ENCODE peak calls at places on chromosomes 11 and 22, in five cellular contexts. W is HCT116, Z is GM23338, A is H9, J is GM12878. C is an unnamed sample.

GRCh38 chr22:26188341-26188740 is 19.1 kb downstream of the SEZ6L start:
- DNase-seq in W (no peak), Z (no peak), A (no peak), J (no peak), C (no peak)

GRCh38 chr11:63017306-63017974 is 1.8 kb upstream of the SLC22A8 start:
- DNase-seq in W (no peak), Z (no peak), A (no peak), J (no peak), C (no peak)

GRCh38 chr11:44377121-44377520 is 67.2 kb upstream of the ALX4 start:
- DNase-seq in W (no peak), Z (no peak), A (no peak), J (no peak), C (no peak)

GRCh38 chr22:49535527-49536125 is 292.0 kb downstream of the BRD1 start:
- DNase-seq in W (no peak), Z (no peak), A (no peak), J (no peak), C (no peak)

GRCh38 chr11:88739524-88739923 is 326.3 kb downstream of the GRM5 start:
- DNase-seq in W (no peak), Z (no peak), A (no peak), J (no peak), C (no peak)

GRCh38 chr11:8809185-8809584 is 101.8 kb upstream of the AKIP1 start:
- DNase-seq in W (no peak), Z (no peak), A (no peak), J (no peak), C (peak; percentile 30)

GRCh38 chr11:211741-212140 is 4.2 kb downstream of the RIC8A start:
- DNase-seq in W (no peak), Z (no peak), A (no peak), J (no peak), C (no peak)

GRCh38 chr22:50476819-50477344 is 2.0 kb upstream of the SBF1 start:
- DNase-seq in W (no peak), Z (no peak), A (no peak), J (no peak), C (no peak)

GRCh38 chr11:30521297-30522071 is 64.7 kb downstream of the MPPED2 start:
- DNase-seq in W (no peak), Z (no peak), A (no peak), J (no peak), C (no peak)

GRCh38 chr11:64220798-64221197 is 5.2 kb downstream of the TRPT1 start:
- DNase-seq in W (no peak), Z (no peak), A (no peak), J (no peak), C (no peak)

GRCh38 chr22:17562906-17563870 is at the start of gene SLC25A18:
- DNase-seq in W (no peak), Z (peak; percentile 84), A (peak; percentile 61), J (no peak), C (no peak)

GRCh38 chr11:26779466-26779865 is 57.6 kb upstream of the SLC5A12 start:
- DNase-seq in W (no peak), Z (no peak), A (no peak), J (no peak), C (no peak)

GRCh38 chr11:118609380-118610219 is 2.2 kb downstream of the PHLDB1 start:
- DNase-seq in W (no peak), Z (peak; percentile 57), A (no peak), J (no peak), C (peak; percentile 81)

GRCh38 chr11:10076458-10077141 is 217.4 kb downstream of the SBF2 start:
- DNase-seq in W (peak; percentile 19), Z (peak; percentile 83), A (peak; percentile 77), J (no peak), C (peak; percentile 24)

GRCh38 chr22:49553518-49554295 is 274.0 kb downstream of the BRD1 start:
- DNase-seq in W (no peak), Z (no peak), A (no peak), J (no peak), C (no peak)

GRCh38 chr11:12092714-12093113 is 17.7 kb upstream of the MICAL2 start:
- DNase-seq in W (no peak), Z (no peak), A (peak; percentile 39), J (no peak), C (no peak)

GRCh38 chr11:66085071-66085470 is 15.0 kb downstream of the PACS1 start:
- DNase-seq in W (no peak), Z (no peak), A (no peak), J (no peak), C (peak; percentile 50)

GRCh38 chr11:66087148-66087908 is 17.3 kb downstream of the PACS1 start:
- DNase-seq in W (no peak), Z (no peak), A (no peak), J (no peak), C (no peak)

GRCh38 chr11:66090288-66090687 is 20.2 kb downstream of the PACS1 start:
- DNase-seq in W (no peak), Z (no peak), A (no peak), J (no peak), C (no peak)

GRCh38 chr11:66082936-66083698 is 13.0 kb downstream of the PACS1 start:
- DNase-seq in W (no peak), Z (no peak), A (no peak), J (no peak), C (no peak)

DNA sequence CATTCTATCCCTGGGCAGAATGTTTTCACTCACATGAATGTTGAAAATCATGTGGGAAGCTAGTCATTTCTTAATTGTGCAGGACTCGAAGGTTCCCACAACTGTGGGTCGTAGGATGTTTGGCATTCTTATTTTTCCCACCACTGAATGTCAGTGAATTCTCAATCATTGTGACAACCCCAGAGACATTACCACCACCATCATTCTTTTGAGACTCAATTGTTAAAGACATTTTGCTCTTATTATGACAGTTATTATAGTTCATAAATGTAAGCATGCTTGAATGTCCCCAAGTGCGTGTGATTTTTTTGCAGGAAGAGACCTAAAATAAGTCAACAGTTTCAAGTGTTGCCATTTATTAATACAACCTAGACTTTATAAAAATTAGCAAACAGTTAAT is 19.0 kb downstream of the PACS1 start:
- DNase-seq in W (no peak), Z (no peak), A (no peak), J (no peak), C (no peak)
- H3K79me2 ChIP-seq in W (peaks cover 16% of the 10 kb centered on the region), Z (peaks cover 26% of the 10 kb centered on the region), A (no peaks in the 10 kb centered on the region), J (peaks cover 49% of the 10 kb centered on the region), C (peaks cover 82% of the 10 kb centered on the region)

GRCh38 chr11:69644962-69645675 is 4.2 kb downstream of the CCND1 start:
- DNase-seq in W (no peak), Z (no peak), A (peak; percentile 37), J (no peak), C (peak; percentile 30)

GRCh38 chr11:69642913-69643632 is 2.1 kb downstream of the CCND1 start:
- DNase-seq in W (no peak), Z (peak; percentile 81), A (peak; percentile 79), J (no peak), C (peak; percentile 89)

GRCh38 chr11:69643646-69644045 is 2.7 kb downstream of the CCND1 start:
- DNase-seq in W (no peak), Z (no peak), A (no peak), J (no peak), C (peak; percentile 44)

GRCh38 chr11:69645801-69646492 is 5.0 kb downstream of the CCND1 start:
- DNase-seq in W (no peak), Z (no peak), A (peak; percentile 36), J (no peak), C (peak; percentile 23)

GRCh38 chr11:69644071-69644961 is 3.4 kb downstream of the CCND1 start:
- DNase-seq in W (no peak), Z (no peak), A (no peak), J (no peak), C (peak; percentile 93)
- H3K79me2 ChIP-seq in W (peaks cover 95% of the 10 kb centered on the region), Z (peaks cover 25% of the 10 kb centered on the region), A (no peaks in the 10 kb centered on the region), J (no peaks in the 10 kb centered on the region), C (peaks cover 98% of the 10 kb centered on the region)

GRCh38 chr11:106305458-106305857 is 228.0 kb downstream of the AASDHPPT start:
- DNase-seq in W (no peak), Z (no peak), A (no peak), J (no peak), C (no peak)
- H3K79me2 ChIP-seq in W (no peaks in the 10 kb centered on the region), Z (no peaks in the 10 kb centered on the region), A (no peaks in the 10 kb centered on the region), J (no peaks in the 10 kb centered on the region), C (no peaks in the 10 kb centered on the region)

GRCh38 chr11:34317666-34318065 is 40.1 kb downstream of the ABTB2 start:
- DNase-seq in W (no peak), Z (no peak), A (no peak), J (no peak), C (peak; percentile 13)
- H3K79me2 ChIP-seq in W (no peaks in the 10 kb centered on the region), Z (peaks cover 4% of the 10 kb centered on the region), A (no peaks in the 10 kb centered on the region), J (no peaks in the 10 kb centered on the region), C (peaks cover 49% of the 10 kb centered on the region)

GRCh38 chr11:19966435-19966834 is 193.8 kb downstream of the DBX1 start:
- DNase-seq in W (no peak), Z (no peak), A (no peak), J (no peak), C (no peak)
- H3K79me2 ChIP-seq in W (no peaks in the 10 kb centered on the region), Z (no peaks in the 10 kb centered on the region), A (no peaks in the 10 kb centered on the region), J (no peaks in the 10 kb centered on the region), C (peaks cover 62% of the 10 kb centered on the region)

GRCh38 chr11:2674681-2675131 is 25.1 kb downstream of the KCNQ1OT1 start:
- DNase-seq in W (no peak), Z (peak; percentile 16), A (peak; percentile 20), J (no peak), C (no peak)

GRCh38 chr11:2673871-2674471 is 25.8 kb downstream of the KCNQ1OT1 start:
- DNase-seq in W (no peak), Z (no peak), A (peak; percentile 20), J (no peak), C (no peak)

GRCh38 chr11:2673250-2673610 is 26.6 kb downstream of the KCNQ1OT1 start:
- DNase-seq in W (no peak), Z (no peak), A (no peak), J (no peak), C (no peak)

GRCh38 chr11:2671748-2672147 is 28.0 kb downstream of the KCNQ1OT1 start:
- DNase-seq in W (no peak), Z (no peak), A (no peak), J (no peak), C (no peak)

DNA sequence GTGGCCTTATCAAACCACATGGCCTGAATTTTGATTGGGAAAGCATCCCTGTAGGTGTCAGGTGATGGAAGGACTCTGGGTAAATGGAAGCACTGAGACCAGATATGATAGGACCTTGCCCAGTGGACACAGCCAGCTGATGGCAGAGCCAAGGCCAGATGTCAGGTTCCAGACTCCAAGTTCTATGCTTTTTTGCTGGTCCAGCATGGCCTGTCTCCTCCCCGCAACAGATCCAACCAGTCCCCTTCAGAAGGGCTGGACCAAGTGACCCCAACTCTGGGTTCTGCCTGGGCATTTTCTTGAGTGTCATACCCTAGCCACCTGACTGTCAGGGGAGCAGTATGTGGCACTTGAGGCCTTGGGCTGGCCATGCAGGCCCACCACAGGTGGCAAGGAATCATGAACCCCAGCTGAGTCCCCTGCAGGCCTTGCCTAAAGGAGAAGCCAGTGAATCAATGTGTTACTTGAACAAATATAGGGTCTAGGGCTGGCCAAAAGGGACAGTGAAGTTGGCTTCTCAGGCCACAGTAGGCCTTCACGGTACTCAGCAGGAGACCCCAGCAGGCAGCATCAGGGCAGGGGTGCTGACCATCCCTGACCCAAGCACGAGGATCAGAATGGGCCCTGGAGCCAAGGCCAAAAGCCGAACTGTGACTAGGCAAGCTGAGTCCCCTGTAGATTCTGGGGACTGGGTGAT is 27.1 kb downstream of the KCNQ1OT1 start:
- DNase-seq in W (no peak), Z (no peak), A (peak; percentile 11), J (no peak), C (no peak)
- H3K79me2 ChIP-seq in W (peaks cover 9% of the 10 kb centered on the region), Z (peaks cover 16% of the 10 kb centered on the region), A (no peaks in the 10 kb centered on the region), J (no peaks in the 10 kb centered on the region), C (peaks cover 87% of the 10 kb centered on the region)

GRCh38 chr11:122723576-122723975 is 68.1 kb downstream of the UBASH3B start:
- DNase-seq in W (no peak), Z (no peak), A (no peak), J (no peak), C (peak; percentile 38)
- H3K79me2 ChIP-seq in W (peaks cover 3% of the 10 kb centered on the region), Z (no peaks in the 10 kb centered on the region), A (no peaks in the 10 kb centered on the region), J (no peaks in the 10 kb centered on the region), C (peaks cover 72% of the 10 kb centered on the region)

C was measured in GM23248.